ENCODE peak calls at places on chromosome 12, in ten cellular contexts. Q, T, I, Y, C, V, S, W, O and A are unnamed samples.

GRCh38 chr12:64072946-64073345 is 149.2 kb downstream of the KICS2 start:
- DNase-seq in I (no peak), Y (no peak), O (no peak), W (no peak), Q (no peak), S (no peak), C (no peak), T (no peak), V (no peak), A (no peak)

GRCh38 chr12:9702239-9702638 is 30.7 kb downstream of the CLECL1 start:
- DNase-seq in I (no peak), Y (no peak), O (no peak), Q (no peak), S (no peak), V (no peak), T (no peak), C (no peak), W (no peak), A (no peak)

GRCh38 chr12:83015390-83016225 is 328.9 kb downstream of the TMTC2 start:
- DNase-seq in V (no peak), T (no peak), C (no peak), W (no peak), I (no peak), Q (peak), O (no peak), S (no peak), Y (peak), A (peak)

GRCh38 chr12:116397148-116397547 is 119.7 kb upstream of the MED13L start:
- DNase-seq in W (no peak), V (no peak), C (no peak), I (peak), O (no peak), Y (peak), T (no peak), S (no peak), Q (no peak), A (peak)

GRCh38 chr12:82314406-82314892 is 43.7 kb downstream of the CCDC59 start:
- DNase-seq in Q (peak), S (no peak), O (no peak), W (no peak), I (peak), V (no peak), T (no peak), Y (no peak), C (no peak), A (no peak)

GRCh38 chr12:34300376-34301250 is 278.3 kb downstream of the ALG10 start:
- DNase-seq in I (no peak), W (no peak), Q (no peak), C (peak), Y (no peak), V (peak), O (peak), S (no peak), T (no peak), A (no peak)

GRCh38 chr12:71935594-71935993 is 3.1 kb upstream of the TPH2 start:
- DNase-seq in O (no peak), I (peak), V (no peak), Q (no peak), Y (no peak), S (no peak), T (peak), W (no peak), C (no peak), A (no peak)

GRCh38 chr12:51752490-51752889 is 96.0 kb downstream of the FIGNL2 start:
- DNase-seq in O (peak), Q (peak), W (peak), C (no peak), T (no peak), S (peak), Y (peak), V (no peak), I (peak), A (peak)

GRCh38 chr12:92170050-92170449 is 24.4 kb upstream of the BTG1 start:
- DNase-seq in Y (no peak), Q (no peak), I (no peak), C (no peak), W (no peak), S (no peak), V (no peak), T (no peak), O (no peak), A (no peak)

GRCh38 chr12:26833692-26834168 is 736 bp upstream of the ITPR2 start:
- DNase-seq in Y (peak), W (peak), I (no peak), V (peak), Q (peak), O (peak), T (peak), C (peak), S (no peak), A (peak)

GRCh38 chr12:124046206-124046740 is 73.3 kb downstream of the ZNF664 start:
- DNase-seq in V (no peak), Q (no peak), T (no peak), S (no peak), I (peak), Y (no peak), W (no peak), C (no peak), O (no peak), A (no peak)

GRCh38 chr12:6604254-6605029 is 2.7 kb downstream of the CHD4 start:
- DNase-seq in C (no peak), V (no peak), Q (no peak), O (no peak), I (no peak), S (no peak), T (no peak), Y (no peak), W (no peak), A (no peak)

GRCh38 chr12:52441320-52441911 is 7.2 kb upstream of the KRT75 start:
- DNase-seq in Y (no peak), I (peak), V (peak), W (no peak), Q (no peak), S (no peak), C (no peak), O (no peak), T (no peak), A (peak)

GRCh38 chr12:65695077-65695865 is 129.0 kb upstream of the HMGA2 start:
- DNase-seq in Q (peak), I (peak), S (peak), V (no peak), T (no peak), O (peak), C (no peak), W (peak), Y (peak), A (peak)

GRCh38 chr12:132133952-132134652 is 10.0 kb downstream of the DDX51 start:
- DNase-seq in W (no peak), O (peak), V (peak), Q (no peak), T (no peak), C (no peak), S (no peak), Y (no peak), I (no peak), A (no peak)

GRCh38 chr12:1529228-1529861 is 65.0 kb downstream of the FBXL14 start:
- DNase-seq in C (peak), V (peak), S (no peak), T (no peak), W (no peak), Q (no peak), Y (no peak), I (no peak), O (no peak), A (no peak)

GRCh38 chr12:1531654-1532366 is 62.6 kb downstream of the FBXL14 start:
- DNase-seq in O (no peak), I (no peak), S (no peak), Y (no peak), W (no peak), T (peak), C (peak), Q (no peak), V (peak), A (no peak)

GRCh38 chr12:1531160-1531653 is 63.2 kb downstream of the FBXL14 start:
- DNase-seq in C (peak), S (no peak), T (no peak), Y (no peak), O (no peak), V (peak), Q (no peak), W (no peak), I (no peak), A (no peak)

GRCh38 chr12:1529862-1530591 is 64.4 kb downstream of the FBXL14 start:
- DNase-seq in Y (no peak), I (no peak), W (no peak), V (peak), Q (no peak), O (no peak), S (no peak), C (peak), T (peak), A (no peak)

DNA sequence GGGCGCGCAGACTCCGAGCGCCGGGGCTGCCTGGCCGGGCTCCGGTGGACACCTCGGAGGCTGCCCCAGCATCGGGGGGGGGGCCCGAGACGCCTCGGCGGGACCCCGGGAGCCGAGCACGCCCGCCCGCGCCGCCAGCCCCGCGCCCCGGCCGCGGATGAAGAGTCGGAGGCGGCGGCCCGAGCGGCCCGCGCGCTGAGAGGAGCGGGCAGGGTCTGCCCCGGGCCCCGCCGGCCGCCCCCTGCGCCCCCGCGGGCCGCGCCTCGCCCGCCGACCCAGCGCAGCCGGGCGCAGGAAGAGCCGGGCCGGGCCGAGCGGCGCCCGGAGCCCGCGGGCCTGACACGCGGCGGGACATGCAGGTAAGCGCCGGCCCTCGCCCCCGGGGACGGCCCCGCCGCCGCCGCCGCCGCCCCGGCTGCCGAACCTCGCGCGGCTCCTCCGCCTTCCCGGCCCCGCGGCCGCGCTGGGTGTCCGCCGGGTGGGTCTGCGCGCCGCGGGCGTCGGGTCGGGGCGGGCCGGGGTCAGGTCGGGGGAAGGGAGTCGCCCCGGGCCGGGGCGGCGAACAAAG is 63.7 kb downstream of the FBXL14 start:
- DNase-seq in T (no peak), S (no peak), Q (no peak), W (no peak), V (peak), C (peak), Y (no peak), I (no peak), O (no peak), A (no peak)
- H3K4me3 ChIP-seq in T (peak), S (peak), Q (no peak), W (peak), V (peak), C (peak), Y (no peak), I (peak), O (no peak), A (peak)

GRCh38 chr12:47717443-47718193 is 7.7 kb downstream of the ENDOU start:
- DNase-seq in Y (peak), O (peak), C (peak), T (no peak), Q (peak), W (peak), I (peak), S (no peak), V (peak), A (peak)
- TF ChIP-seq CTCF in Y (peak), O (peak), C (peak), T (peak), Q (peak), W (peak), I (peak), S (peak), V (no peak), A (peak)

GRCh38 chr12:8030189-8030588 is 2.3 kb upstream of the FOXJ2 start:
- DNase-seq in C (no peak), Q (no peak), O (no peak), I (no peak), S (no peak), W (no peak), V (no peak), T (no peak), Y (no peak), A (no peak)

GRCh38 chr12:8028267-8028666 is 4.2 kb upstream of the FOXJ2 start:
- DNase-seq in I (no peak), O (no peak), S (no peak), C (no peak), Q (no peak), V (no peak), T (no peak), W (no peak), Y (no peak), A (no peak)

GRCh38 chr12:8031872-8032241 is 659 bp upstream of the FOXJ2 start:
- DNase-seq in Q (no peak), S (no peak), C (no peak), T (no peak), Y (peak), I (no peak), O (no peak), W (no peak), V (no peak), A (no peak)

GRCh38 chr12:8026282-8026637 is 6.3 kb upstream of the FOXJ2 start:
- DNase-seq in C (no peak), V (no peak), O (no peak), I (no peak), T (no peak), Q (no peak), S (no peak), Y (no peak), W (no peak), A (no peak)

DNA sequence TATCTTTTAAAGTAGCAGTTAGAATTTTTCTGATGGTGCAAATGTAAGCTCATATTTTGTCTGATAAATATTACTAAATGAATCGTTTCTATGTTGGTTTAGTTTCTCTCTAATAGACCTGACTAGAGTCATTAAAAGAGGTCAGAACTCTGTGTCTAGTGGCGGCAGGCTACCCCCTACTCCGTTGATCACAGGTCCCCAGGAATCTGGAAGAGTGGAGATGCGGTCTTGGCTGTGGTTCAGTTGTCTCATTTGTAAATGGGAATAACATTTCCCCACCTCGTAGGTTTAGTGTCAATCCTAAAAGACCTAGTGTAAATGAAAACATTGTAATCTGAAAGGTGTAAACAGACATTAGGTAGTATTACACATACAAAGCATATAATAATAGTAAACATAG is 4.7 kb upstream of the FOXJ2 start:
- DNase-seq in S (no peak), T (no peak), V (no peak), Q (no peak), O (no peak), C (no peak), W (no peak), Y (no peak), I (no peak), A (no peak)
- H3K4me3 ChIP-seq in S (no peak), T (no peak), V (no peak), Q (no peak), O (peak), C (no peak), W (peak), Y (no peak), I (no peak), A (no peak)

GRCh38 chr12:128542844-128543243 is 275.9 kb downstream of the TMEM132C start:
- DNase-seq in Q (no peak), O (no peak), T (no peak), C (no peak), V (no peak), I (no peak), S (no peak), Y (no peak), W (no peak), A (no peak)
- TF ChIP-seq CTCF in Q (no peak), O (no peak), T (no peak), C (no peak), V (no peak), I (no peak), S (no peak), Y (no peak), W (no peak), A (no peak)

GRCh38 chr12:129903092-129903945 is 506 bp downstream of the TMEM132D start:
- DNase-seq in V (no peak), C (no peak), S (no peak), O (peak), I (no peak), T (no peak), Y (no peak), Q (no peak), W (no peak), A (peak)
- H3K4me3 ChIP-seq in V (no peak), C (no peak), S (peak), O (no peak), I (no peak), T (no peak), Y (no peak), Q (no peak), W (no peak), A (peak)

GRCh38 chr12:53638057-53638456 is 11.9 kb upstream of the ATF7 start:
- DNase-seq in S (no peak), Y (no peak), T (no peak), Q (no peak), I (no peak), O (no peak), W (no peak), V (peak), C (no peak), A (no peak)
- TF ChIP-seq CTCF in S (no peak), Y (no peak), T (no peak), Q (no peak), I (no peak), O (no peak), W (no peak), V (no peak), C (no peak), A (no peak)

DNA sequence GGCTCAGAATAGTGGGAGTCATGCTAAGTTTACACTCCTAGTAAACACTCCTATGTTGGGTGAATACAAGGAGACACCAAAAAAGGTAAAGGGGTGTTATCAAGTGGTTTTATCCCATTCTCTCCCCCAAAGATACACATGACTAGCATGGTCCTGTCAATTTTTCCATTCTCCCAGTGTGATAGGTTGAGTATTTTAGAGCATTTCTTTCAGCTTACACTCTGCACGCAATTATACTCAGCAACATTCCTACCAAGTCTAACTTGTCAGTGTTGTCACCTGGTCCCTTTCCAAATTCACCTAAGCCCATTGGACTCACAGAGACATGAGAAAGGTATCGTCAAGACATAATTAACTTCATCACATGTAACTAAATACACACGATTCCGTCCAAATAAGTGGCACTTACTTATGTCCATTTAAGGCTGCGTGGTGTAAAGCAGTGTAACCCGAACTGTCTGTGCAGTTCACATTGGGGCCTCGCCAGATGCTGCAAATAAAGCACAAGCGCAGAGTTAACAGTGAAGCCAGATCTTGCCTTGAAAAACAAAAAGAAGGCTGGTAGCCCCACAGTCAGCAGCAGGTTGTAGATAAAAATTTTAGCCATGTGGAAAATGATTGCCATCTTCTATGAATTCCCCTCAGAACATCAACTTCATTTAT is 159.7 kb downstream of the ANKS1B start:
- DNase-seq in V (no peak), C (peak), T (no peak), Q (no peak), W (no peak), S (no peak), O (no peak), I (no peak), Y (no peak), A (no peak)
- H3K4me3 ChIP-seq in V (no peak), C (peak), T (no peak), Q (no peak), W (no peak), S (no peak), O (no peak), I (no peak), Y (no peak), A (no peak)

GRCh38 chr12:89949457-89950195 is 241.0 kb upstream of the ATP2B1 start:
- DNase-seq in Y (peak), O (no peak), W (no peak), S (no peak), V (no peak), T (peak), C (no peak), I (peak), Q (no peak), A (peak)
- TF ChIP-seq CTCF in Y (no peak), O (no peak), W (no peak), S (no peak), V (no peak), T (peak), C (peak), I (no peak), Q (peak), A (peak)

DNA sequence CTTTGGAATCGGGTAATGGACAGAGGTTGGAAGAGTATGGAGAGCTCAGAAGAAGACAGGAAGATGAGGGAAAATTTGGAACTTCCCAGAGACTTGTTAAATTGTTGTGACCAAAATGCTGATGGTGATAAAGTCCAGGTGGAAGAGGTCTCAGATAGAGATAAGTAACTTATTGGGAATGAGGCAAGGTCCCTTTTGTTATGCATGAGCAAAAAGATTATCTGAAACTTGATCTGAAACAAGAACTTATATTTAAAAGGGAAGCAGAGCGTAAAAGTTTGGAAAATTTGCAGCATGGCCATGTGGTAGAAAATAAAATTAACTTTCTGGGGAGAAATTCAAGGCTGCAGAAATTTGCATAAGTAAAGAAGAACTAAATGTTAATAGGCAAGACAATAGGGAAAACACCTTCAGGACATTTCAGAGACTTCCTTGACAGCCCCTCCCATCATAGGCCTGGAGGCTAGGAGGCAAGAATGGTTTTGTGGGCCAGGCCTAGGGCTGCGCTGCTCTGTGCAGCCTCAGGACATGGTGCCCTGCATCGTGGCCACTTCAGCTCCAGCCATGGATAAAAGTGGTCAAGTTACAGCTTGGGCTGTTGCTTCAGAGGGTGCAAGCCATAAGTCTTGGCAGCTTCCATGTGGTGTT is 425.7 kb upstream of the PRICKLE1 start:
- DNase-seq in Q (no peak), O (no peak), I (no peak), W (no peak), C (no peak), Y (no peak), V (no peak), S (no peak), T (no peak), A (no peak)
- H3K4me3 ChIP-seq in Q (no peak), O (no peak), I (no peak), W (no peak), C (no peak), Y (no peak), V (no peak), S (no peak), T (no peak), A (no peak)

DNA sequence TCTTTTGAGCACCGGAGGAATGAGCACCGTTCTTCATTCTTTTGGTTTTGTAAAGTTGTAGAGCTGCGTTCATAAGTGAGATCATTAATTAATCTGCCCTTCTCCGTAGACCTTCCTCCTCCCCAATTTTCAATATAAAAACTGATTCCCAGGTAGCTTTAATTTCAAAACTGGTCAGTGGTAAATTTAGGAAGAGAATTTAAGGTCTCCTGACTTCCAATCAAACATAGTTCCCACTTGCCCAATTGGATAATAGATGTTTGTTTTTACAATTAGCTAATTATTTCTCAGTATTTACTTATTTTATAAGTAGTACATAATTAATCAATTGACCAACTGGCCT is 27.2 kb upstream of the YBX3 start:
- DNase-seq in V (no peak), Q (no peak), C (no peak), I (no peak), S (no peak), T (no peak), Y (no peak), W (no peak), O (no peak), A (no peak)
- TF ChIP-seq CTCF in V (no peak), Q (no peak), C (no peak), I (no peak), S (no peak), T (no peak), Y (no peak), W (no peak), O (no peak), A (no peak)